ENCODE peak calls at places on chromosomes 7 and 10, in nine cellular contexts. X is CD8-positive, alpha-beta T cell; O is suprapubic skin; R is mucosa of descending colon; N is GM12878; E is GM12865; L is OCI-LY7; M is epithelial cell of esophagus; F is bronchial epithelial cell. V is an unnamed sample.
A peak's percentile ranks its signal among the peaks of the same experiment; 100 is the strongest.

GRCh38 chr7:126845331-126845730 is 407.4 kb downstream of the GRM8 start:
- DNase-seq in X (no peak), O (no peak), R (no peak), N (no peak), E (no peak), L (no peak), M (no peak), F (peak; percentile 10), V (peak; percentile 4)

GRCh38 chr10:69895759-69896158 is 94.1 kb downstream of the COL13A1 start:
- DNase-seq in X (no peak), O (no peak), R (no peak), N (no peak), E (no peak), L (no peak), M (no peak), F (no peak), V (peak; percentile 99)

GRCh38 chr7:4650471-4651047 is 31.5 kb upstream of the FOXK1 start:
- DNase-seq in X (no peak), O (no peak), R (no peak), N (no peak), E (no peak), L (no peak), M (no peak), F (no peak), V (peak; percentile 64)

GRCh38 chr7:157432541-157432956 is 95.7 kb downstream of the DNAJB6 start:
- DNase-seq in X (no peak), O (peak; percentile 65), R (peak; percentile 66), N (no peak), E (no peak), L (no peak), M (peak; percentile 65), F (peak; percentile 67), V (peak; percentile 83)

GRCh38 chr7:101952355-101953247 is 135.2 kb downstream of the CUX1 start:
- DNase-seq in X (no peak), O (no peak), R (no peak), N (no peak), E (no peak), L (no peak), M (peak; percentile 62), F (peak; percentile 76), V (peak; percentile 67)

GRCh38 chr10:113991091-113991860 is 52.4 kb upstream of the ADRB1 start:
- DNase-seq in X (no peak), O (no peak), R (no peak), N (no peak), E (peak; percentile 14), L (no peak), M (no peak), F (no peak), V (peak; percentile 14)

GRCh38 chr10:21171936-21172773 is 275.0 kb upstream of the NEBL start:
- DNase-seq in X (no peak), O (no peak), R (peak; percentile 45), N (no peak), E (no peak), L (no peak), M (peak; percentile 27), F (no peak), V (no peak)

GRCh38 chr7:2666588-2667250 is 21.3 kb upstream of the AMZ1 start:
- DNase-seq in X (no peak), O (no peak), R (no peak), N (no peak), E (no peak), L (no peak), M (no peak), F (no peak), V (no peak)

GRCh38 chr10:61600389-61600788 is 62.3 kb upstream of the CABCOCO1 start:
- DNase-seq in X (no peak), O (no peak), R (no peak), N (no peak), E (no peak), L (no peak), M (no peak), F (no peak), V (no peak)

GRCh38 chr7:100827330-100828226 is at the start of gene EPHB4:
- DNase-seq in X (no peak), O (peak; percentile 83), R (peak; percentile 85), N (no peak), E (no peak), L (no peak), M (peak; percentile 83), F (peak; percentile 68), V (peak; percentile 71)

GRCh38 chr10:51667992-51668689 is 31.3 kb downstream of the CSTF2T start:
- DNase-seq in X (no peak), O (no peak), R (no peak), N (no peak), E (no peak), L (no peak), M (no peak), F (peak; percentile 29), V (peak; percentile 18)

DNA sequence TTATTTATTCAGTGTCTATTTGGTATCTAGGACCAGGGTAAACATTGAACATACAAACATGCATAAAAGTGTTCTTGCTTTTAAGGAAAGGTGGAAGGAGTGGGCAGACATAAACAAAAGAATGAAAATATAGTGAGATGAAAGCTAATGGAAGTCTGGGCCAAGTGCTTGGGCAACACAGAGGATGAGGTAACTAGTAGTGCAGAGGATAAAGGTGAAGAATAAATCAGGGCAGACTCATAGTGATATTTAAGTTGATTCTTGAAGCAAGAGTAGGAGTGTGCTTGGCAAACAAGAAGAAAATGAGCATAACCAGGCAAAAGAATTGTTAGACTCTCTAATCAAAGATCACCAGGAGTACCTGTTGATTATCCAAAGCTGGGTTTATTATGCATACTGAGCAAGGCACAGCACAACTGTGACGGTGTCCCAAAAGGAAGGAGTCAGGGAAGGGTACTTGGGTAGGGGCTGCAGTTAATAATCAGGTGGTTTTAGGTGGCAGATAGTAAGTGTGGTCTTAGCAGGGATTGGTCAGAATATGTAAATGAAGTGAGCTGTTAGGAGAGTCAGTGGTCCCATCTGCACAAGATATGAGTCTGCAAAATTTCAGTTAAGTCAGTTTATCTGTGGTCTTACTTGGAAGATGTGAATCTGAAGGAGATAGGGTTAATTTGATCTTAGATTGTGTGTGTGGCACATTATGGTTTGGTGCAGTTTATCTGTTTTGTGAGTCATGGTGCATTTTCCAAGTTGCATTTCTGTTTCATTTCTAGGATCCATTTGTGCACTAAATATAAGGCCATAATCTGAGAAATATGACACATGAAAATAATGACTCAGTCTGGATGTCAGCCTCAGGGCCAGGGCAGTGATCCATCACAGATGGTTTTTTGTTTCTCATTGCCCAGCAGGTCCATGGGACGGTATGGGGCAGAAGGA is 30.6 kb upstream of the TAX1BP1 start:
- DNase-seq in X (no peak), O (no peak), R (no peak), N (no peak), E (no peak), L (no peak), M (peak; percentile 29), F (peak; percentile 41), V (peak; percentile 57)
- H3K4me3 ChIP-seq in X (no peak overlapping the region), O (no peak overlapping the region), R (no peak overlapping the region), N (no peak overlapping the region), E (no peak overlapping the region), L (no peak overlapping the region), M (no peak overlapping the region), F (no peak overlapping the region), V (no peak overlapping the region)

GRCh38 chr10:34791947-34792346 is 23.1 kb downstream of the PARD3 start:
- DNase-seq in X (no peak), O (no peak), R (no peak), N (no peak), E (no peak), L (no peak), M (no peak), F (no peak), V (no peak)

GRCh38 chr10:34789993-34790506 is 25.0 kb downstream of the PARD3 start:
- DNase-seq in X (no peak), O (no peak), R (no peak), N (no peak), E (no peak), L (no peak), M (no peak), F (no peak), V (no peak)

GRCh38 chr10:34781709-34782108 is 33.4 kb downstream of the PARD3 start:
- DNase-seq in X (no peak), O (no peak), R (no peak), N (no peak), E (no peak), L (no peak), M (no peak), F (no peak), V (no peak)

GRCh38 chr10:34791228-34791627 is 23.9 kb downstream of the PARD3 start:
- DNase-seq in X (no peak), O (no peak), R (no peak), N (no peak), E (no peak), L (no peak), M (no peak), F (no peak), V (no peak)

GRCh38 chr10:34786464-34786863 is 28.6 kb downstream of the PARD3 start:
- DNase-seq in X (no peak), O (no peak), R (no peak), N (no peak), E (no peak), L (no peak), M (no peak), F (no peak), V (no peak)
- TF ChIP-seq CTCF in X (no peak), O (no peak), R (no peak), N (no peak), E (no peak), L (no peak), M (no peak), F (no peak), V (no peak)

DNA sequence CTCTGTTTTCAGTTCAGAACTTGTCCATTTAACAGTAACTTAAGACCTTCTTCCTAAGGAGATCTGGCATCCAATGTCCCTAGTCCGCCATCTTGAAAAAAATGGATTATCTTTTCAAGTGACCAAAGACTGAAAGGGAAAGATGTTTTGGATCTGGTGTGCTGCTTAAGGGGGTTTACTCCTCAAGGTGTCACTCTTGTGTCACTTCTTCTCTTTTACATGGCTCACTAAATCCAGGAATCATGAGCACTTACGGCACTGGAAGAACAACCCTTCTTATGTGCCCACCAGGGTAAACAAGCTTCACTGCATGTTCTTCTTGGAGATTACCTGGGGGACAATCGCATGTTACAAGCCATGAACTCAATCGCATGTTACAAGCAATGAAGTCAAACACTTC is 43.7 kb downstream of the ANXA8 start:
- DNase-seq in X (no peak), O (no peak), R (no peak), N (no peak), E (no peak), L (no peak), M (no peak), F (peak; percentile 15), V (no peak)
- H3K4me3 ChIP-seq in X (no peak overlapping the region), O (no peak overlapping the region), R (no peak overlapping the region), N (no peak overlapping the region), E (no peak overlapping the region), L (no peak overlapping the region), M (no peak overlapping the region), F (no peak overlapping the region), V (no peak overlapping the region)

DNA sequence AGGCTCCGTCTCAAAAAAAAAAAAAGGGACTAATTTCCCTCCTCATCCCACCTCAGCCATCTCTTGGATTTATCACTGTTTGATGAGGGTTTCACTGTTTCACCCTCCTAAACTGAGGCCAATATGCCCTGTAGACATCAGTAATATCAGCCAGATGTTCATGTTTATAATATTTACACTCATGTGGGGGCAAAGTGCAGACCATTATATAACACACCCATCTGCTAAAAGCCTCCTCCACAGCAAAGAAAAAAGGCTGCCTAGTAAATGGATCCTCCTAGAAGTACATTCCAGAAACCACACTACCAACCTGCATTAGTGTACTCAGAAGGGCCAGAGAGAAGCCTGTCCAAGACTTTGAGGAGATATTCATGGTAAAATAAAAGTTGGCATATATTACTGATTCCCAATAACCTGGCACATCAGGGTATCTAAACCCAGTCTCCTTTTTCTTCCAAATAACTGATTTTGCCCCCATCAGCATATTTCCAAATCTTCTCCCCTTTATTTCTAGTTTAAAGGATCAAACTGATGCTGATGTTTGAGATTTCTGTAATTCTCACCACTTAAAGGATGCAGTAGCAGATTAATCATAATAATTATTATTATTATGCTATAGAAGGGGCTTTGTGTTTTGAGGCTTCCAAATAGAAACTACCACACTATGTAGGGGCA is 55.1 kb downstream of the LGI1 start:
- DNase-seq in X (no peak), O (no peak), R (no peak), N (no peak), E (no peak), L (no peak), M (no peak), F (no peak), V (no peak)
- TF ChIP-seq CTCF in X (no peak), O (no peak), R (no peak), N (no peak), E (no peak), L (no peak), M (no peak), F (no peak), V (no peak)